ENCODE peak calls at places on chromosomes 2 and 18, in six cellular contexts. O is right lobe of liver, D is PC-9, Y is BJ, Q is brain microvascular endothelial cell, P is ovary. V is an unnamed sample.

GRCh38 chr2:237732070-237732469 is 66.5 kb upstream of the RBM44 start:
- DNase-seq in O (no peak), Q (no peak), Y (no peak), P (no peak), D (no peak), V (no peak)

GRCh38 chr2:7034313-7034712 is 117.1 kb downstream of the RNF144A start:
- DNase-seq in P (no peak), O (no peak), Q (peak; percentile 15), D (no peak), Y (no peak), V (peak; percentile 89)

GRCh38 chr2:227479865-227480475 is 8.0 kb downstream of the AGFG1 start:
- DNase-seq in O (no peak), Y (no peak), D (no peak), P (no peak), Q (no peak), V (no peak)

GRCh38 chr2:23268467-23269263 is 116.3 kb upstream of the KLHL29 start:
- DNase-seq in O (no peak), Y (peak; percentile 86), D (no peak), P (no peak), Q (no peak), V (no peak)

GRCh38 chr2:10223471-10223870 is 79.2 kb upstream of the HPCAL1 start:
- DNase-seq in O (no peak), P (no peak), D (no peak), Q (no peak), Y (no peak), V (no peak)

GRCh38 chr2:43224131-43224570 is 2.3 kb downstream of the ZFP36L2 start:
- DNase-seq in P (peak; percentile 76), Q (peak; percentile 55), D (peak; percentile 56), O (peak; percentile 76), Y (no peak), V (peak; percentile 61)

GRCh38 chr2:24105816-24106215 is 17.3 kb downstream of the PFN4 start:
- DNase-seq in Q (no peak), Y (no peak), P (no peak), D (no peak), O (no peak), V (no peak)

GRCh38 chr2:1081411-1082225 is 131.0 kb downstream of the SNTG2 start:
- DNase-seq in O (no peak), Y (peak; percentile 8), Q (no peak), P (no peak), D (no peak), V (no peak)

GRCh38 chr2:229392214-229392613 is 121.1 kb upstream of the PID1 start:
- DNase-seq in Y (no peak), Q (no peak), D (no peak), O (no peak), P (no peak), V (no peak)

GRCh38 chr18:6414118-6414722 is 491 bp downstream of the L3MBTL4 start:
- DNase-seq in Q (no peak), O (peak; percentile 84), Y (no peak), D (no peak), P (peak; percentile 81), V (peak; percentile 87)

GRCh38 chr2:72813841-72814240 is 12.0 kb downstream of the EXOC6B start:
- DNase-seq in D (no peak), Q (peak; percentile 43), P (no peak), Y (no peak), O (no peak), V (no peak)

GRCh38 chr2:216700088-216700567 is 4.8 kb upstream of the IGFBP5 start:
- DNase-seq in Y (no peak), Q (no peak), D (no peak), P (no peak), O (no peak), V (no peak)

GRCh38 chr2:23596316-23596885 is 211.4 kb downstream of the KLHL29 start:
- DNase-seq in P (no peak), Q (peak; percentile 53), Y (peak; percentile 31), D (no peak), O (no peak), V (no peak)

GRCh38 chr2:199932312-199932855 is 21.3 kb downstream of the C2orf69 start:
- DNase-seq in Q (no peak), D (no peak), Y (no peak), O (no peak), P (no peak), V (no peak)

GRCh38 chr2:239805043-239805329 is 220.2 kb downstream of the NDUFA10 start:
- DNase-seq in O (peak; percentile 32), D (no peak), Q (no peak), Y (no peak), P (no peak), V (no peak)

GRCh38 chr2:44859337-44859736 is 82.2 kb upstream of the SIX3 start:
- DNase-seq in D (no peak), Y (no peak), Q (no peak), O (no peak), P (no peak), V (no peak)

GRCh38 chr2:224039770-224040088 is 643 bp upstream of the SERPINE2 start:
- DNase-seq in D (no peak), O (no peak), Q (no peak), P (no peak), Y (no peak), V (no peak)

GRCh38 chr2:130831356-130831755 is 5.4 kb upstream of the ARHGEF4 start:
- DNase-seq in Y (no peak), Q (no peak), P (no peak), D (no peak), O (no peak), V (peak; percentile 49)

GRCh38 chr2:71226391-71226964 is 425 bp downstream of the PAIP2B start:
- DNase-seq in Q (no peak), D (no peak), Y (no peak), P (peak; percentile 50), O (peak; percentile 68), V (peak; percentile 80)

GRCh38 chr2:216860738-216861137 is 874 bp upstream of the TNP1 start:
- DNase-seq in O (no peak), D (no peak), Y (no peak), P (no peak), Q (no peak), V (no peak)

GRCh38 chr2:235579128-235579527 is 85.3 kb downstream of the AGAP1 start:
- DNase-seq in Q (no peak), O (no peak), P (no peak), Y (no peak), D (no peak), V (no peak)

DNA sequence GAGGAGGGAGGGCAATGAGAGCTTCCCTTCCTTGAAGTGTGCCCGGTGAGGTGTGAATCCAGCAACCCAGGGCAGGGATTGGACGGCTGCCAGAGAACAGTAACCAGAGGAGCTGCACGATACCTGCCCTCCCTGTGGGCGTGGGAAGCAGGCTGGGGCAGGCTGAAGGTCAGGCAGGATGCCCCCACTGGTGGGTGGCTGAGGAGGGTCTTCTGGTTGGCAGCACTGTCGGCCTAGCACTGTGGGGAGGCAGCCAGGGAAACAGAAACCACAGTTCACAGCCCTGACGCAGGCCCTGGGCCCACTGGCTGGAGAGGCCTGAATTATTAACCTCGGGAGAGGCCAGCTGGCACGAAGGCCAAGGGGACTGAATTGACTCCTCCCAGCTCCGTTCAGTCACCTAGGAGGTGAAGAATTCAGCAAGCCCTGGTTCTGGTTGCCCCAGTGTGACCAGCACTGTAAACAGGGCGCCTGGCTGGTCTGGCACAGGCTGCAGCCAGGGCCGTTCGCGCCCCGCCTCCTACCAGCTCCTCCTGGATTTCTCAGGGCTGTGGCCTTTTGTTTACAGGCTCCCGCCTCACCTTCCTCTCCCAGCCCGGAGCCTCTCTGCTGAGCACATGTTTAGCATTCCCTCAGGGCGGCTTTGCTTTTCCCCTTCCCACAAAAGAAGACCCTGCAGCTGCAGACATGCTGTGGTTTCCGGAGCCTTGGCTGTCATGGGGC is 97.7 kb downstream of the B3GNT2 start:
- DNase-seq in Y (no peak), P (peak; percentile 45), D (peak; percentile 95), Q (no peak), O (peak; percentile 90), V (peak; percentile 91)
- H3K4me3 ChIP-seq in Y (no peak overlapping the region), P (no peak overlapping the region), D (peak overlapping the region; percentile 46), Q (no peak overlapping the region), O (peak overlapping the region; percentile 20), V (no peak overlapping the region)

DNA sequence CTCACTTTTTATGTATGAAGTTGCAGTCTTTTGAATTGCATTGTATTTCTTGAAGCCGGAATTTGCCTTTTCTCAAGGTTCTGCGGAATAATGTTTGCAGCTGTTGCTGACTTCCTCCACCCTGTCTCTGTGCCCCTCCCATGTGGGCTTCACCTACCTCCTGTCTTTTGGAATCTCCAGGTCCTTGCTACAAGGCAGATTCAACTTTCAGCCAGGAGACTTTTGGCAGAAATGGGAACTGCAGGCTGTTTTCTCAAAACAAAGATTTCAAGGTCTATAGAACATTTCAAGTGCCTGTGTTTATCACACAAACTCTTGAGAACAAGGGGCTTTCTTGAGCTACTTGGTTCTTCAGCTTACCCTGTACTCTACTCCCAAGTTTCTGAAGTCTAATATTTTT is 25.6 kb downstream of the ZNF236 start:
- DNase-seq in P (no peak), Y (no peak), O (no peak), Q (no peak), D (no peak), V (no peak)
- TF ChIP-seq CTCF in P (peak; percentile 8), Y (peak; percentile 8), O (peak; percentile 11), Q (peak; percentile 47), D (peak; percentile 36), V (no peak)

GRCh38 chr18:35306588-35307250 is 16.7 kb upstream of the ZSCAN30 start:
- DNase-seq in P (no peak), O (no peak), D (no peak), Y (no peak), Q (no peak), V (no peak)
- H3K36me3 ChIP-seq in P (no peaks in the 10 kb centered on the region), O (no peaks in the 10 kb centered on the region), D (peaks cover 14% of the 10 kb centered on the region), Y (peaks cover 2% of the 10 kb centered on the region), Q (peaks cover 30% of the 10 kb centered on the region), V (peaks cover 15% of the 10 kb centered on the region)

DNA sequence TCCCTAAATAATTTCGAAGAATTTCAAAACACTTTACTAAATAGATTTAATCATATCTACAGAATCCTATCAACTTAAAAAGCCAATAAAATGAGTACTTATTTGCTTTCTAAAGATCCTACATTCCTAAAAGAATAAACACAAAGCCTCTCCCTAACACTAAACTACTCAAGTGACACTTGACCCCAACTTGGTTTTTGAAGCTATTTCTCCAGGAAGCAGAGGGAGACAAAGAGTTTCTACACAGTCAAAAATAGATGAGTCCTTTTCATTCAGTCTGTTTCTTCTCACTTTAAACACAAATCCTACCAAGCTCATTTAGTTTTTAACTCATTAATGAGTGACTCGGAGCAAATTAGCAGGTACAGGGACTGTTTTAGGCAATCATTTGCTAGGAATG is 2.1 kb downstream of the ATL2 start:
- DNase-seq in Y (no peak), D (peak; percentile 58), Q (no peak), P (no peak), O (no peak), V (no peak)
- H3K4me3 ChIP-seq in Y (no peak overlapping the region), D (peak overlapping the region; percentile 69), Q (peak overlapping the region; percentile 6), P (peak overlapping the region; percentile 73), O (peak overlapping the region; percentile 94), V (no peak overlapping the region)

GRCh38 chr18:59994357-59994756 is 94.6 kb downstream of the PMAIP1 start:
- DNase-seq in Q (no peak), D (peak; percentile 37), Y (no peak), O (no peak), P (no peak), V (no peak)

GRCh38 chr18:59993560-59993959 is 93.8 kb downstream of the PMAIP1 start:
- DNase-seq in Y (no peak), Q (peak; percentile 11), O (no peak), D (no peak), P (no peak), V (no peak)

GRCh38 chr18:59996370-59996966 is 96.7 kb downstream of the PMAIP1 start:
- DNase-seq in D (no peak), Q (peak; percentile 57), Y (no peak), O (no peak), P (no peak), V (no peak)
- TF ChIP-seq CTCF in D (peak; percentile 88), Q (peak; percentile 90), Y (peak; percentile 85), O (peak; percentile 38), P (no peak), V (peak; percentile 11)